ENCODE peak calls at places on chromosomes 13 and 19, in four cellular contexts. H, G, F and W are unnamed samples.

GRCh38 chr13:66689037-66689619 is 541.0 kb downstream of the PCDH9 start:
- DNase-seq in H (peak; percentile 10), G (no peak), F (no peak), W (no peak)

GRCh38 chr13:25943081-25943480 is 108.7 kb downstream of the SHISA2 start:
- DNase-seq in G (no peak), F (no peak), H (no peak), W (no peak)

GRCh38 chr13:96771501-96772367 is 222.5 kb downstream of the OXGR1 start:
- DNase-seq in H (no peak), G (no peak), F (no peak), W (no peak)

GRCh38 chr19:30361107-30361447 is 11.1 kb upstream of the ZNF536 start:
- DNase-seq in G (no peak), F (no peak), H (no peak), W (no peak)

GRCh38 chr13:84417426-84417825 is 535.2 kb upstream of the SLITRK1 start:
- DNase-seq in H (peak; percentile 52), F (no peak), G (no peak), W (peak; percentile 31)

GRCh38 chr13:98752111-98752941 is at the start of gene SLC15A1:
- DNase-seq in H (no peak), G (peak; percentile 63), F (no peak), W (no peak)

GRCh38 chr19:54464044-54464623 is 556 bp upstream of the LENG9 start:
- DNase-seq in F (peak; percentile 97), G (peak; percentile 97), H (peak; percentile 85), W (peak; percentile 97)

GRCh38 chr13:113930711-113931637 is 42.9 kb downstream of the C13orf46 start:
- DNase-seq in H (no peak), G (no peak), F (no peak), W (no peak)

GRCh38 chr13:66969291-66969690 is 260.8 kb downstream of the PCDH9 start:
- DNase-seq in H (no peak), F (no peak), G (no peak), W (no peak)

GRCh38 chr19:51002542-51003311 is 1.3 kb upstream of the KLK8 start:
- DNase-seq in H (no peak), G (peak; percentile 65), F (peak; percentile 99), W (peak; percentile 88)

GRCh38 chr19:42074513-42075363 is 1.2 kb upstream of the ZNF574 start:
- DNase-seq in G (peak; percentile 34), F (no peak), H (no peak), W (no peak)

GRCh38 chr19:47001584-47001983 is 18.1 kb upstream of the NPAS1 start:
- DNase-seq in H (no peak), F (no peak), G (no peak), W (no peak)

GRCh38 chr13:80390338-80390737 is 49.4 kb upstream of the SPRY2 start:
- DNase-seq in H (no peak), F (no peak), G (no peak), W (no peak)

GRCh38 chr13:99415851-99416331 is 85.4 kb upstream of the TM9SF2 start:
- DNase-seq in H (no peak), F (no peak), G (no peak), W (no peak)

GRCh38 chr19:23328211-23328610 is 67.1 kb downstream of the ZNF91 start:
- DNase-seq in F (no peak), H (no peak), G (no peak), W (no peak)

GRCh38 chr19:7575426-7576040 is 20.1 kb upstream of the CAMSAP3 start:
- DNase-seq in H (no peak), F (peak; percentile 66), G (no peak), W (peak; percentile 66)

GRCh38 chr19:1101337-1101698 is 2.5 kb upstream of the GPX4 start:
- DNase-seq in H (no peak), F (no peak), G (no peak), W (no peak)

GRCh38 chr13:102700088-102701031 is 5.5 kb upstream of the METTL21C start:
- DNase-seq in F (no peak), G (no peak), H (no peak), W (no peak)

GRCh38 chr19:17292301-17293074 is 10.7 kb downstream of the ABHD8 start:
- DNase-seq in F (peak; percentile 86), G (peak; percentile 89), H (peak; percentile 79), W (peak; percentile 87)

GRCh38 chr19:14676762-14677161 is 2.1 kb upstream of the ADGRE3 start:
- DNase-seq in F (no peak), H (no peak), G (no peak), W (no peak)

GRCh38 chr13:66665991-66666390 is 564.1 kb downstream of the PCDH9 start:
- DNase-seq in F (no peak), G (peak; percentile 67), H (peak; percentile 94), W (peak; percentile 79)

GRCh38 chr19:5627395-5627904 is 4.6 kb downstream of the SAFB start:
- DNase-seq in G (no peak), F (no peak), H (peak; percentile 45), W (no peak)

GRCh38 chr19:17739121-17739875 is 12.0 kb upstream of the FCHO1 start:
- DNase-seq in G (no peak), H (no peak), F (no peak), W (no peak)

GRCh38 chr13:57878291-57878690 is 246.7 kb downstream of the PCDH17 start:
- DNase-seq in F (no peak), H (peak; percentile 39), G (no peak), W (no peak)

DNA sequence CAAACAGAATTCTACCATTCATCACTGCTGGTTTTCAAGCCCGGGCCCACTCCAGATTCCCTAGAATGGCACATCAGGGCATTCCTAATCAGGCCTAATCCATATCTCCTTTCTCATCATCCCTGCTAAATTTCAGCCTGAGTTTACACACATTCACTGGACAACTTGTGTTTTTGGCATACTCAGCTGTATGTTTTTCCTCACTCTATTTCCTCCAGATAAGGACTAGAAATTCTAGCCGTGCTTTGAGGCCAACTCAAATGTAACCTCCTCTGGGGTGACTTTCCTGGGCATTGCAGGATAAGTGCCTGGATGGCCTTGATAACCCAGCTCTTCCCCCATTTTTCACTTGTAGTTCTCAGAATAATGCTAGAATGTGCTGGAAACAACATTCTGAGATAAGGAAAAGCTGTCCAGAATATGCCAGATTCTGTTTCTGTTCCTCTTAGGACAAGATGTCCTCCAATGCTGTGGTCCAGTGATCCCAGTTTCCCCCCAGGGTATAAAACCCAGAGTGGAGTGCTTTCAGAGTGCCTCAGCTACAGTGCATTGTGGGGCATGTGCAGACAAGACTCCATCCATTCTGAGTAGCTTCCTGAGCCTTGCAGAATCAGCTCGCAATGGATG is 66.9 kb upstream of the CLDN10 start:
- DNase-seq in F (no peak), G (no peak), H (no peak), W (peak; percentile 55)
- H2AFZ ChIP-seq in F (no peak overlapping the region), G (no peak overlapping the region), H (no peak overlapping the region), W (peak overlapping the region; percentile 94)

GRCh38 chr13:100560498-100561215 is 27.9 kb downstream of the GGACT start:
- DNase-seq in H (no peak), F (no peak), G (no peak), W (no peak)
- TF ChIP-seq EZH2 in H (no peak), F (no peak), G (no peak), W (no peak)

GRCh38 chr13:93235258-93236015 is 8.8 kb downstream of the GPC6 start:
- DNase-seq in H (peak; percentile 83), F (no peak), G (no peak), W (no peak)
- H2AFZ ChIP-seq in H (no peak overlapping the region), F (no peak overlapping the region), G (no peak overlapping the region), W (no peak overlapping the region)

DNA sequence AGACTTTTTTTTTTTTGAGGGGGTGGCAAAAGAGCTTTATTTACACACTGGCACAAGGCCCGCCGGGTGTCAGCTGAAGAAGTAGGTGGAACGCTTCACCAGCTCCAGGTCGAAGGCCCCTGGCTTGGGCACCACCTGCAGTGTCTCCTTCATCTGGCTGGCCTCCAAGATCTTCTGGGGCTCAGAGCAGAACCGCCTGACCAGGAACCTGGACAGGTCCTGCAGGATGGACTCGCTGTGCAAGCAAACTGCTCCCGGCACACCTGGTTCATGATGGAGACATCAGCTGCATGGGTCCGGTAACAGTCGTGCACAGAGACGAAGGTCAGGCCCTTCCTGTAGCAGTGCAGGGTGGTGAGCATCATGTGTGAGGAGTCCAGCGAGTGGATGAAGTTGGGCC is 4.4 kb upstream of the CYP4F2 start:
- DNase-seq in H (no peak), F (no peak), G (no peak), W (no peak)
- TF ChIP-seq EZH2 in H (no peak), F (no peak), G (no peak), W (no peak)